ENCODE peak calls at places on chromosomes 12 and 14, in five cellular contexts. N is endodermal cell, Z is fibroblast of the aortic adventitia, A is activated B cell treated with CpG ODN at 0.5 μM for 24 hours, S is colonic mucosa. X is an unnamed sample.

GRCh38 chr14:100836961-100837811 is 11.3 kb downstream of the MEG3 start:
- DNase-seq in N (no peak), Z (no peak), A (no peak), S (no peak), X (no peak)

GRCh38 chr12:32947203-32947795 is 50.7 kb upstream of the PKP2 start:
- DNase-seq in N (no peak), Z (peak; percentile 24), A (no peak), S (no peak), X (peak; percentile 27)

GRCh38 chr12:96425321-96425720 is 25.1 kb upstream of the CDK17 start:
- DNase-seq in N (no peak), Z (peak; percentile 90), A (no peak), S (no peak), X (peak; percentile 91)

GRCh38 chr12:120687570-120688289 is 781 bp downstream of the MLEC start:
- DNase-seq in N (peak; percentile 75), Z (peak; percentile 24), A (no peak), S (peak; percentile 63), X (no peak)

GRCh38 chr12:108505121-108505520 is 10.0 kb upstream of the FICD start:
- DNase-seq in N (no peak), Z (no peak), A (no peak), S (no peak), X (no peak)

GRCh38 chr14:93090826-93091583 is 24.7 kb downstream of the ITPK1 start:
- DNase-seq in N (no peak), Z (peak; percentile 13), A (no peak), S (no peak), X (no peak)

GRCh38 chr14:100816286-100816949 is 9.5 kb upstream of the MEG3 start:
- DNase-seq in N (peak; percentile 34), Z (no peak), A (no peak), S (no peak), X (no peak)

GRCh38 chr12:6547987-6548386 is 7.9 kb downstream of the IFFO1 start:
- DNase-seq in N (no peak), Z (peak; percentile 87), A (no peak), S (no peak), X (peak; percentile 79)

GRCh38 chr14:100372357-100373048 is 49.4 kb downstream of the SLC25A47 start:
- DNase-seq in N (peak; percentile 90), Z (peak; percentile 36), A (no peak), S (no peak), X (no peak)

GRCh38 chr12:89468648-89469326 is 55.8 kb downstream of the GALNT4 start:
- DNase-seq in N (no peak), Z (no peak), A (no peak), S (no peak), X (no peak)

GRCh38 chr14:105131241-105131640 is 37.3 kb downstream of the JAG2 start:
- DNase-seq in N (no peak), Z (no peak), A (no peak), S (no peak), X (peak; percentile 5)

GRCh38 chr12:27879708-27880107 is 92.8 kb downstream of the PTHLH start:
- DNase-seq in N (no peak), Z (no peak), A (no peak), S (no peak), X (no peak)

GRCh38 chr12:116783503-116784237 is 45.6 kb downstream of the RNFT2 start:
- DNase-seq in N (no peak), Z (no peak), A (no peak), S (no peak), X (no peak)

GRCh38 chr12:124698211-124698997 is 131.0 kb upstream of the NCOR2 start:
- DNase-seq in N (no peak), Z (peak; percentile 98), A (no peak), S (no peak), X (peak; percentile 86)

GRCh38 chr14:104864267-104865068 is 600 bp upstream of the CEP170B start:
- DNase-seq in N (peak; percentile 92), Z (no peak), A (peak; percentile 29), S (peak; percentile 95), X (no peak)

GRCh38 chr14:33163109-33163508 is 224.4 kb downstream of the NPAS3 start:
- DNase-seq in N (no peak), Z (no peak), A (no peak), S (no peak), X (peak; percentile 3)

GRCh38 chr12:53267309-53268008 is 640 bp upstream of the ESPL1 start:
- DNase-seq in N (no peak), Z (no peak), A (no peak), S (peak; percentile 32), X (no peak)

GRCh38 chr12:53268637-53269562 is 801 bp downstream of the ESPL1 start:
- DNase-seq in N (no peak), Z (no peak), A (no peak), S (no peak), X (peak; percentile 15)

GRCh38 chr12:53265783-53266182 is 2.3 kb upstream of the ESPL1 start:
- DNase-seq in N (no peak), Z (no peak), A (no peak), S (no peak), X (no peak)

GRCh38 chr12:53268009-53268636 is at the start of gene ESPL1:
- DNase-seq in N (peak; percentile 96), Z (peak; percentile 68), A (peak; percentile 84), S (peak; percentile 81), X (peak; percentile 77)
- TF ChIP-seq CTCF in N (peak; percentile 64), Z (peak; percentile 21), A (no peak), S (no peak), X (peak; percentile 25)

GRCh38 chr12:114360485-114360884 is 45.5 kb downstream of the TBX5 start:
- DNase-seq in N (no peak), Z (no peak), A (no peak), S (no peak), X (no peak)

DNA sequence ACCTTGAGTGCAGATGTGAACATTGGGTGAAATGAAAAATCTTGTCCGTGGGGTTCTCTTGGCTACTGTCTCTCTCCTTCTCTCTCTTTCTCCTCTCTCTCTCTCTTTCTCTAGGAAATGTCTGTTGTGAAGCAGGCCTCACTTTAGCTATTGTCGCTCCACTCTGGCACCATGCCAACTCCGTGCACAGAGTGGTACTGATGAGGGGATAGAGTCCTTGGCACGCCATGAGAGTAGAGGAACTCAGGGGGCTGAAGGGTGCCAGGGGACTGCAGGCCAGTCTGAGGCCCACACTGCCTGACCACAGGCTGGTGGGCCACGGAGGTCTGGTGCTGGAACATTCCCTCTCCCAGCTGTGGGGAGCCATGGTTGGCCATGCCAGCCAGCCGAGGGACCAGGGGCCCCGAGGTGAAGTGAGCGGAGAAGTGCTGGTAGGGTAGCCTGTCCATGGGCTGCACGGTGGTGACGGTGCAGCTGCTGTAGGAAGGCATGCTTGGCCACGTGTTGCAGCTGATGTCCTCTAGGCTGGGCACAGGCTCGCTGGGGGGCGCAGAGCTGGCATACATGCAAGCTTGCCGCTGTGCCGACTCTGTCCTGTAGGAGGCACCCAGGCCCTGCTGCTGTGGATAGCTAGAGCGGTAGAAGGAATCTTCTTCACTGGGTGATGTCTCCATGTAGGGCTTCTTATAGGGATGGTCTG is 50.4 kb downstream of the TBX5 start:
- DNase-seq in N (peak; percentile 95), Z (no peak), A (no peak), S (no peak), X (no peak)
- TF ChIP-seq CTCF in N (peak; percentile 89), Z (no peak), A (no peak), S (no peak), X (no peak)

DNA sequence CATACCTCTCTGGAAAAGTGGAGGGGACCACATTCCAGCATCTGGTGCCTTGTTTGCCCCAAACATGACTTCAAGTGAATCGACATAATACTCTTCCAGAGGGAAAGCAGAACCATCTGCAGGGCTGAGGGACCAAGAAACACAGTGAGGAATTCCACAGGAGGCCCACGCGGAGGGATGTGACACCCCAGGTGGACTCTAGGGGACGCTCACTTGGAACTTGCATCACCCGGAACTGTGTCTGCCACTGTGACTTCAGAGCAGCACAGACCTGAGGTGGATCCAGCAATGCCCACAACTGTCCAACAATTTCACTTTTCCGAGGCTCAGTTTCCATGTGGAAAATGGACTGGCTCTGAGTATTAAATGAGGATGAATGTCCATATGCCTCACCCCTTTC is 14.3 kb upstream of the CLMN start:
- DNase-seq in N (no peak), Z (no peak), A (no peak), S (no peak), X (no peak)
- TF ChIP-seq CTCF in N (peak; percentile 51), Z (no peak), A (no peak), S (no peak), X (no peak)

DNA sequence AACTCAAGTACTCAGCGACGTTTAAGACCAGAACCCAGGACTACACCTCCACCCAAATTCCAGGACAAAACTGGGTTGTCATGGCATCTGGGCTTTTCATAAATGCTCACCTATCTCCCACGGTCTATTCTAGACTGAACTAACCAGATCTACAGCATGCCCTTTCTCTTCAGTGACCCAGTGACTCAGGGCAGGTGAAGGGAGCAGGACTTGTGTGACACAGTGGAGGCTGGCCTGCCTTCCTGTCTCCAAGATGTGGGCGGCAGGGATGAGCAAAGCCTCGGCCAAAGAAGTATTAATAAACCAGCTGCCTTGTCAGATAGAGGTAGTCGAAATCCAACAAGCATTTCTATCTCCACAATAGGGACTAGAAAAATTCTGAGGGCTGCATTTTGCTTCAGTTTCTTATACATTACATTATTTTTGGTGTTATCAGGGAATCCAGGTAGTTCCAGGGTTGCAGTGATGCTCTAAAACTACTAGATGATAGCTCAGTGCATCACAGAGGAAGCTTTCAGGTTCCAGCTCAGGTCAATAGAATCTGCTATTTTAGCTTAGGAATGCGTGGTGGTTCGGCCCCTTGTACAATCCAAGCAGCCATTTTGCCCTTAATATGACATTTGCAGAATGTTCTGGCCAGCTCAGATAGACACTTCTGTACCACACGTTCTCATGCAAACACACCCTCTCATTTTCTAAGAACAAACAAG is 4.2 kb upstream of the GLRX5 start:
- DNase-seq in N (peak; percentile 20), Z (no peak), A (no peak), S (no peak), X (no peak)
- TF ChIP-seq CTCF in N (no peak), Z (no peak), A (no peak), S (no peak), X (no peak)

DNA sequence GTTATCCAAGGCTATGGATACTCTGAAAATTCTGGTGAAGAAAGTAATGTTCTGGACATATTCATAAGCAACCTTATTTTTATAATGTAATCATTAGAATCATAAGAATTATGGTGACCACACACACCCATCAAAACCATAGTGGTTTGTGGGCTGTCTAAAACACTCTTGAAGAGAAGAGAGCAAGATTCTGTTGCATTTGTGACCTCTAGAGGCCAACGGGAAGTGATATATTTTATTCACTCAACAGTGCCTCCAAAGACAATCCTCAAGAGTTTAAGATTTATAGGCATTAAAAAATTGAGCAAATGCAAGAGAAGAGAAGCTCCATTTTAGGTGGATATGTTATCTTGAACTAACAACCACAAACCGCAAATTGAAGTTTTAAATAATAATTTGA is 68.5 kb upstream of the LGR5 start:
- DNase-seq in N (no peak), Z (peak; percentile 65), A (no peak), S (no peak), X (no peak)
- TF ChIP-seq CTCF in N (peak; percentile 62), Z (peak; percentile 37), A (no peak), S (no peak), X (no peak)

DNA sequence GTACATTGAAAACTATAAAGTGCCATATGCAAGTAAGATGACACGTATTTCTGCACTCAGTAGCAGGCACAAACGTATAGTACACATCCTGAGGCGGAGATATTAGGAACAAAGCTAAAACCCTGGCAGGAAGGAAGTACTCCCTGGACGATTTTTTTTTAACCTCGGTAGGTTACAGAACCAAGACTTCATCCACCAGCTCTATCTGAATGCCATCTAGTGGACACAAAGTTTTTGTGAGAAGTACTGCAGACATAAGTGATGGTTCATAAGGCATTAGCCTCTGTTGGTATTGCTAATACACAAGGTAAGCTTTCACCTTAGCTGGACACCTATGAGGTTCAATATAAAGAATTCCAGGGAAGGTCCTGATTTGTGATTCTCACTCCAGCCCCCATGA is 83.0 kb upstream of the CCDC196 start:
- DNase-seq in N (no peak), Z (peak; percentile 69), A (no peak), S (no peak), X (peak; percentile 10)
- TF ChIP-seq CTCF in N (peak; percentile 59), Z (peak; percentile 59), A (no peak), S (no peak), X (peak; percentile 38)

GRCh38 chr12:106732890-106733289 is 41.6 kb upstream of the RIC8B start:
- DNase-seq in N (no peak), Z (no peak), A (no peak), S (no peak), X (no peak)
- TF ChIP-seq CTCF in N (no peak), Z (no peak), A (no peak), S (no peak), X (no peak)